ENCODE peak calls at places on chromosomes 1 and 21, in six cellular contexts. Z is uterus, V is transverse colon, E is ovary, R is erythroblast, Q is heart left ventricle. U is an unnamed sample.

GRCh38 chr1:47337350-47337749 is 3.8 kb downstream of the CMPK1 start:
- DNase-seq in Z (no peak), V (no peak), E (no peak), R (no peak), Q (no peak), U (no peak)

GRCh38 chr1:92587445-92587844 is 100.7 kb upstream of the GFI1 start:
- DNase-seq in Z (no peak), V (no peak), E (no peak), R (no peak), Q (no peak), U (no peak)

GRCh38 chr1:20358761-20359263 is 68.1 kb downstream of the VWA5B1 start:
- DNase-seq in Z (no peak), V (peak), E (no peak), R (no peak), Q (peak), U (no peak)

GRCh38 chr1:14626869-14627607 is 28.6 kb downstream of the KAZN start:
- DNase-seq in Z (no peak), V (peak), E (no peak), R (no peak), Q (peak), U (no peak)

GRCh38 chr1:156992215-156992614 is 53.3 kb downstream of the ARHGEF11 start:
- DNase-seq in Z (no peak), V (peak), E (no peak), R (no peak), Q (no peak), U (no peak)

GRCh38 chr1:248631354-248632041 is 3.4 kb downstream of the OR2T11 start:
- DNase-seq in Z (no peak), V (peak), E (no peak), R (no peak), Q (no peak), U (no peak)

GRCh38 chr1:247288341-247288740 is 32.5 kb downstream of the VN1R5 start:
- DNase-seq in Z (no peak), V (no peak), E (no peak), R (no peak), Q (no peak), U (no peak)

GRCh38 chr1:8625981-8626898 is 191.2 kb downstream of the RERE start:
- DNase-seq in Z (no peak), V (no peak), E (no peak), R (peak), Q (no peak), U (no peak)

GRCh38 chr1:12544992-12545391 is 73.0 kb downstream of the DHRS3 start:
- DNase-seq in Z (no peak), V (no peak), E (no peak), R (no peak), Q (no peak), U (no peak)

GRCh38 chr21:31706562-31706961 is 25.4 kb downstream of the SCAF4 start:
- DNase-seq in Z (no peak), V (no peak), E (no peak), R (no peak), Q (no peak), U (no peak)

GRCh38 chr1:64845831-64846425 is 101.1 kb downstream of the RAVER2 start:
- DNase-seq in Z (no peak), V (no peak), E (no peak), R (no peak), Q (no peak), U (no peak)

GRCh38 chr1:33257759-33258712 is 1.7 kb downstream of the ZNF362 start:
- DNase-seq in Z (no peak), V (peak), E (no peak), R (peak), Q (no peak), U (no peak)

GRCh38 chr1:2353215-2353906 is 38.0 kb downstream of the MORN1 start:
- DNase-seq in Z (no peak), V (no peak), E (no peak), R (no peak), Q (no peak), U (no peak)

GRCh38 chr1:54701996-54702395 is 13.7 kb upstream of the TTC4 start:
- DNase-seq in Z (no peak), V (no peak), E (no peak), R (no peak), Q (no peak), U (no peak)

GRCh38 chr1:66276229-66276628 is 257.7 kb upstream of the SGIP1 start:
- DNase-seq in Z (no peak), V (no peak), E (no peak), R (no peak), Q (no peak), U (no peak)

GRCh38 chr1:248843687-248844086 is 5.7 kb downstream of the ZNF672 start:
- DNase-seq in Z (no peak), V (no peak), E (no peak), R (no peak), Q (no peak), U (no peak)

GRCh38 chr1:106721779-106722178 is 334.7 kb upstream of the PRMT6 start:
- DNase-seq in Z (no peak), V (no peak), E (no peak), R (no peak), Q (no peak), U (no peak)

GRCh38 chr21:43702785-43703067 is 16.2 kb upstream of the PDXK start:
- DNase-seq in Z (no peak), V (no peak), E (no peak), R (no peak), Q (no peak), U (no peak)

GRCh38 chr21:26096972-26097371 is 73.6 kb downstream of the APP start:
- DNase-seq in Z (no peak), V (no peak), E (no peak), R (no peak), Q (no peak), U (no peak)

GRCh38 chr1:72178266-72178665 is 104.1 kb downstream of the NEGR1 start:
- DNase-seq in Z (no peak), V (no peak), E (no peak), R (no peak), Q (no peak), U (no peak)

GRCh38 chr1:78388275-78388674 is 102.5 kb upstream of the PTGFR start:
- DNase-seq in Z (no peak), V (no peak), E (no peak), R (no peak), Q (no peak), U (no peak)

GRCh38 chr1:78411707-78412106 is 79.1 kb upstream of the PTGFR start:
- DNase-seq in Z (no peak), V (no peak), E (no peak), R (no peak), Q (no peak), U (no peak)

GRCh38 chr21:37758997-37759396 is 157.3 kb downstream of the KCNJ6 start:
- DNase-seq in Z (no peak), V (peak), E (no peak), R (peak), Q (peak), U (no peak)

GRCh38 chr1:67563684-67564083 is 121.3 kb upstream of the GADD45A start:
- DNase-seq in Z (no peak), V (no peak), E (no peak), R (no peak), Q (no peak), U (no peak)

GRCh38 chr1:91148641-91149069 is 126.8 kb upstream of the ZNF644 start:
- DNase-seq in Z (no peak), V (peak), E (no peak), R (no peak), Q (no peak), U (no peak)

GRCh38 chr1:31063636-31064035 is 1.9 kb downstream of the PUM1 start:
- DNase-seq in Z (no peak), V (no peak), E (no peak), R (no peak), Q (no peak), U (no peak)

GRCh38 chr21:41830764-41831452 is 48.2 kb downstream of the PRDM15 start:
- DNase-seq in Z (no peak), V (no peak), E (no peak), R (no peak), Q (no peak), U (no peak)

GRCh38 chr1:69263982-69264381 is 303.7 kb upstream of the LRRC7 start:
- DNase-seq in Z (peak), V (no peak), E (no peak), R (no peak), Q (peak), U (no peak)

GRCh38 chr1:63829349-63830327 is 55.8 kb downstream of the ROR1 start:
- DNase-seq in Z (no peak), V (no peak), E (no peak), R (no peak), Q (no peak), U (no peak)

GRCh38 chr1:22652881-22653316 is at the start of gene C1QB:
- DNase-seq in Z (no peak), V (peak), E (no peak), R (no peak), Q (peak), U (peak)

GRCh38 chr1:25889470-25889869 is 14.0 kb upstream of the PAQR7 start:
- DNase-seq in Z (no peak), V (no peak), E (no peak), R (no peak), Q (no peak), U (no peak)

GRCh38 chr1:28115267-28115666 is 26.9 kb upstream of the EYA3 start:
- DNase-seq in Z (no peak), V (peak), E (no peak), R (no peak), Q (peak), U (peak)

GRCh38 chr1:179661018-179661417 is 69.4 kb downstream of the TDRD5 start:
- DNase-seq in Z (no peak), V (no peak), E (no peak), R (no peak), Q (no peak), U (no peak)

DNA sequence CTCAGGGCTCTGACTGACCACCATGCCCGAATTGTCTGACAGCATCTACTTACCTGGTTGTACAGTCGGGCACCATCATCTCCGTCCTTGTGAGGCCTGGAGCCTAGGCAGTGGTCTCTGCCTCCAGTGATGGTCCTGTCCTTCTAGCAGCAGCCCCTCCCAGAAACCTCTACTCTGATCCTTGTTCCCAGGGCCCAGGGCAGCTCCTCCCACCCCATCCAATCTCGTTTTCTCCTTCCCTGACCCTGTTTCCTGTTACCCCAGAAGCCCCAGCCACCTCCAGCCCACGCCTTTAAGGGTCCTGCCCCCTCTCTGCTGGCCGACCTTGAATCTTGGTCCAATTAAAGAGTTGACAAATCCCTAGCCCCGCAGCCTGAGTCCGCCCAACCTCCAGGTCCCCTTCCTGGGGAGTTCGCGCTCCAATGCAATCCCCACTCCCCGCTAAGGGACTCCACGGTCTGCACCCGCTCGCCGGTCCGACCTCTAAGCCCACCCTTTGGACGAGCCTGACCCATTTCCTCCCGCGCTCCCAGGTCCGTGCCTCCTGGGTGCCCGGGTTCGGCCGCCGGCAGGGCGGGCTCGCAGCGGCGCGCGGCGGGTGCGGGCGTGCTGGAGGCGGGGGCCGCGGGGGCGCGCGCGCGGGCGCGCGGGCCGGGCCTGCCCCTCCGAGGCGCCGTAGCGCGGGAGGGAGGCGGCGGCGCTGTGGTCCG is at the start of gene B4GALT2:
- DNase-seq in Z (peak), V (peak), E (peak), R (peak), Q (peak), U (no peak)
- TF ChIP-seq POLR2A in Z (no peak), V (peak), E (no peak), R (peak), Q (no peak), U (no peak)

GRCh38 chr1:181094813-181095212 is 6.3 kb downstream of the IER5 start:
- DNase-seq in Z (peak), V (peak), E (peak), R (no peak), Q (peak), U (peak)
- TF ChIP-seq POLR2A in Z (no peak), V (no peak), E (no peak), R (no peak), Q (no peak), U (no peak)

GRCh38 chr1:170273556-170274501 is 128.1 kb downstream of the NTMT2 start:
- DNase-seq in Z (no peak), V (no peak), E (no peak), R (no peak), Q (peak), U (peak)

DNA sequence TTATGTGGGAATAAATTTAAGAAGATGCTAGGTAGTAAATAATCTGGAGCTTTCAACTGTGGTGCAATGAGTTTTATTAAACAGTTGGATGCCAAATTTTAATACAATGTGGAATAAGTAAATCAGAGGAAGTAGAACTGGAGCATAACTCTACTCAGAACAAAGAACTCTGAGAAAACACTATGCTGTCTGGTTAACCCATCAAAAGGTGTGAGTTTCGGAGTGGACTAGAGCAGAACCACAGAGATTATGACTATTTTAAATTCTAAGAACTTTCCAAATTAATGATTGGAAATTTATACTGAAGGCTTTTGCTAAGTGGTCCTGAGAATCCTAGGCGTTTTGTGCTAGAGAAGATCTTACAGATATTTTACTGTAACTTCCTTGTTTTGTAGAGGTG is 132.2 kb downstream of the NTMT2 start:
- DNase-seq in Z (no peak), V (no peak), E (no peak), R (no peak), Q (no peak), U (no peak)
- TF ChIP-seq POLR2A in Z (no peak), V (no peak), E (no peak), R (no peak), Q (no peak), U (no peak)

GRCh38 chr1:3625151-3625907 is 514 bp downstream of the TPRG1L start:
- DNase-seq in Z (no peak), V (peak), E (no peak), R (peak), Q (no peak), U (no peak)

GRCh38 chr1:3620708-3621107 is 4.1 kb upstream of the TPRG1L start:
- DNase-seq in Z (no peak), V (no peak), E (no peak), R (no peak), Q (no peak), U (no peak)

GRCh38 chr1:3623441-3624150 is 1.2 kb upstream of the TPRG1L start:
- DNase-seq in Z (no peak), V (no peak), E (no peak), R (no peak), Q (no peak), U (no peak)

GRCh38 chr1:3627515-3628253 is 2.9 kb downstream of the TPRG1L start:
- DNase-seq in Z (no peak), V (no peak), E (no peak), R (no peak), Q (no peak), U (no peak)

GRCh38 chr1:3624194-3625136 is at the start of gene TPRG1L:
- DNase-seq in Z (peak), V (peak), E (peak), R (peak), Q (peak), U (peak)
- TF ChIP-seq POLR2A in Z (peak), V (peak), E (peak), R (no peak), Q (peak), U (peak)

GRCh38 chr1:110902820-110903463 is 30.0 kb downstream of the CD53 start:
- DNase-seq in Z (no peak), V (no peak), E (no peak), R (no peak), Q (no peak), U (no peak)
- TF ChIP-seq POLR2A in Z (no peak), V (no peak), E (no peak), R (no peak), Q (no peak), U (no peak)